ENCODE peak calls at places on chromosome X, in seven cellular contexts. E is body of pancreas; R is upper lobe of right lung; X is AG09319; Q is glutamatergic neuron; S is CD4-positive, alpha-beta T cell; T is osteocyte. N is an unnamed sample.

GRCh38 chrX:136909119-136909705 is 28.7 kb upstream of the RBMX start:
- DNase-seq in S (peak; percentile 75), E (peak; percentile 76), X (peak; percentile 65), Q (peak; percentile 78), T (peak; percentile 90), R (peak; percentile 90), N (peak; percentile 82)

GRCh38 chrX:12223650-12224049 is 85.4 kb downstream of the FRMPD4 start:
- DNase-seq in X (no peak), E (no peak), Q (no peak), T (no peak), R (no peak), S (no peak), N (peak; percentile 43)

GRCh38 chrX:45621356-45622041 is 420.8 kb upstream of the DIPK2B start:
- DNase-seq in R (no peak), S (no peak), Q (no peak), T (no peak), E (no peak), X (peak; percentile 27), N (peak; percentile 65)

GRCh38 chrX:119647552-119648420 is 41.6 kb upstream of the NKRF start:
- DNase-seq in T (no peak), X (no peak), Q (no peak), S (peak; percentile 48), R (no peak), E (no peak), N (no peak)

GRCh38 chrX:6856471-6856870 is 291.0 kb upstream of the STS start:
- DNase-seq in S (no peak), X (no peak), T (no peak), R (no peak), E (no peak), Q (no peak), N (no peak)

GRCh38 chrX:130718137-130718536 is 184.9 kb downstream of the ENOX2 start:
- DNase-seq in X (no peak), Q (no peak), S (no peak), R (no peak), T (no peak), E (no peak), N (no peak)

GRCh38 chrX:41384041-41384705 is 50.2 kb downstream of the DDX3X start:
- DNase-seq in T (no peak), S (peak; percentile 39), X (peak; percentile 53), Q (no peak), E (peak; percentile 78), R (peak; percentile 88), N (peak; percentile 91)

GRCh38 chrX:21985332-21985777 is 44.8 kb downstream of the SMS start:
- DNase-seq in E (peak; percentile 57), S (peak; percentile 60), Q (peak; percentile 54), T (no peak), R (no peak), X (peak; percentile 46), N (peak; percentile 85)

GRCh38 chrX:154317391-154318000 is 21.9 kb downstream of the TKTL1 start:
- DNase-seq in X (no peak), S (no peak), Q (peak; percentile 49), R (no peak), E (peak; percentile 17), T (no peak), N (peak; percentile 31)

GRCh38 chrX:43892471-43892870 is 10.2 kb upstream of the MAOB start:
- DNase-seq in X (no peak), S (no peak), E (no peak), R (no peak), Q (no peak), T (no peak), N (no peak)

GRCh38 chrX:28127662-28128061 is 146.4 kb upstream of the DCAF8L1 start:
- DNase-seq in X (no peak), T (no peak), S (no peak), E (no peak), Q (no peak), R (no peak), N (no peak)

GRCh38 chrX:135170877-135171519 is at the start of gene CT55:
- DNase-seq in S (no peak), X (no peak), Q (no peak), E (no peak), T (no peak), R (no peak), N (no peak)

GRCh38 chrX:39320165-39320564 is 518.9 kb downstream of the MID1IP1 start:
- DNase-seq in E (no peak), S (no peak), R (no peak), T (no peak), Q (no peak), X (no peak), N (no peak)

GRCh38 chrX:130039847-130040246 is 57.4 kb downstream of the BCORL1 start:
- DNase-seq in X (no peak), R (no peak), S (no peak), E (no peak), Q (no peak), T (no peak), N (no peak)

GRCh38 chrX:7985568-7985967 is 58.4 kb upstream of the PNPLA4 start:
- DNase-seq in R (no peak), Q (no peak), E (no peak), S (no peak), T (no peak), X (no peak), N (no peak)

GRCh38 chrX:39459204-39459603 is 638.6 kb downstream of the BCOR start:
- DNase-seq in R (no peak), X (no peak), T (no peak), S (no peak), Q (no peak), E (no peak), N (no peak)

GRCh38 chrX:120463241-120463640 is 5.9 kb downstream of the LAMP2 start:
- DNase-seq in E (peak; percentile 22), T (no peak), Q (no peak), R (no peak), S (no peak), X (no peak), N (peak; percentile 80)

GRCh38 chrX:72021975-72022374 is 109.7 kb downstream of the RTL5 start:
- DNase-seq in T (peak; percentile 65), X (no peak), R (no peak), Q (no peak), E (no peak), S (no peak), N (peak; percentile 53)
- TF ChIP-seq CTCF in T (peak; percentile 55), X (peak; percentile 48), R (peak; percentile 30), Q (peak; percentile 40), E (no peak), S (no peak), N (peak; percentile 29)

GRCh38 chrX:100895365-100896075 is 21.4 kb upstream of the NOX1 start:
- DNase-seq in Q (peak; percentile 15), R (no peak), S (peak; percentile 2), T (no peak), E (peak; percentile 15), X (no peak), N (peak; percentile 62)
- TF ChIP-seq CTCF in Q (no peak), R (peak; percentile 19), S (peak; percentile 32), T (peak; percentile 69), E (no peak), X (peak; percentile 66), N (peak; percentile 57)

GRCh38 chrX:2237976-2238375 is 262.8 kb downstream of the DHRSX start:
- DNase-seq in E (no peak), X (no peak), R (no peak), T (no peak), S (no peak), Q (no peak), N (no peak)

GRCh38 chrX:2243913-2244460 is 256.8 kb downstream of the DHRSX start:
- DNase-seq in T (no peak), X (no peak), Q (no peak), S (no peak), R (no peak), E (no peak), N (no peak)

GRCh38 chrX:2242326-2242725 is 258.4 kb downstream of the DHRSX start:
- DNase-seq in R (no peak), T (no peak), S (no peak), X (no peak), E (no peak), Q (no peak), N (no peak)

GRCh38 chrX:2242980-2243379 is 257.8 kb downstream of the DHRSX start:
- DNase-seq in E (no peak), R (no peak), Q (no peak), T (no peak), S (no peak), X (no peak), N (no peak)
- TF ChIP-seq CTCF in E (no peak), R (no peak), Q (no peak), T (no peak), S (no peak), X (no peak), N (no peak)

GRCh38 chrX:148573119-148573518 is 72.7 kb downstream of the AFF2 start:
- DNase-seq in X (no peak), S (no peak), Q (peak; percentile 16), E (no peak), R (no peak), T (no peak), N (no peak)
- TF ChIP-seq CTCF in X (no peak), S (no peak), Q (no peak), E (no peak), R (no peak), T (no peak), N (no peak)

GRCh38 chrX:16658284-16658683 is 8.3 kb downstream of the S100G start:
- DNase-seq in S (no peak), E (no peak), Q (no peak), T (no peak), X (no peak), R (no peak), N (peak; percentile 26)
- TF ChIP-seq CTCF in S (no peak), E (no peak), Q (no peak), T (peak; percentile 6), X (no peak), R (no peak), N (no peak)

DNA sequence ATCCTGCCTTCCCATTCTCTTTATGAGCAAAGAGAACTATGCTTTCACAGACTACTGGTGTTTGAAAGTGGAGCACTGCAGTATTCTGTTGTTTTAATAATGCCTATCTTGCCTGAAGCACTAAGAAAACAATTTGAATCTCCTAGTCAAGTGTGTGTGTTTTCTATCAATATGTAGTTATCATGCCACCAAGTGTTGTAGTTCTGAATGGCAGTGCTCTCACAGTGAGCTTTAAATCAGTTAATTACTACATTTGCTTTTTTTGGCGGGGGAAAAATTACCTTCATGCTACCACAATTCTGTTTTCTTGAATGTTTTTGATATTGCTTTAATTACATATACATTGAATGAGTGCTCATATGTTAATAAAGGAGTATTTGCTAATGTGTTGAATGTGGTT is 143.6 kb upstream of the FAM47A start:
- DNase-seq in S (no peak), Q (no peak), E (no peak), T (no peak), R (no peak), X (no peak), N (peak; percentile 11)
- TF ChIP-seq CTCF in S (no peak), Q (no peak), E (no peak), T (peak; percentile 24), R (no peak), X (no peak), N (peak; percentile 41)

GRCh38 chrX:24990585-24990984 is 25.2 kb downstream of the ARX start:
- DNase-seq in Q (peak; percentile 22), T (no peak), E (no peak), R (no peak), X (no peak), S (no peak), N (no peak)
- TF ChIP-seq CTCF in Q (no peak), T (peak; percentile 20), E (no peak), R (no peak), X (no peak), S (no peak), N (no peak)